ENCODE peak calls at places on chromosomes 6 and 20, in six cellular contexts. One of them, this sample, is unnamed.

GRCh38 chr20:1816384-1817381 is 78.5 kb upstream of the SIRPA start:
- DNase-seq in ascending aorta: no peak
- DNase-seq in progenitor cell of endocrine pancreas: no peak
- DNase-seq in PC-3: peak; percentile 95
- DNase-seq in posterior cingulate gyrus: no peak
- DNase-seq in stimulated activated CD4-positive, alpha-beta T cell treated with anti-CD3 and anti-CD28 coated beads, Interleukin-1b, Interleukin-23, amount 100 ng/mL, for 4 hours: no peak
- DNase-seq in this sample: no peak

GRCh38 chr6:129730477-129731165 is 20.6 kb upstream of the ARHGAP18 start:
- DNase-seq in ascending aorta: no peak
- DNase-seq in progenitor cell of endocrine pancreas: no peak
- DNase-seq in PC-3: peak; percentile 61
- DNase-seq in posterior cingulate gyrus: no peak
- DNase-seq in stimulated activated CD4-positive, alpha-beta T cell treated with anti-CD3 and anti-CD28 coated beads, Interleukin-1b, Interleukin-23, amount 100 ng/mL, for 4 hours: no peak
- DNase-seq in this sample: peak; percentile 16

GRCh38 chr6:17393335-17394191 is at the start of gene CAP2:
- DNase-seq in ascending aorta: no peak
- DNase-seq in progenitor cell of endocrine pancreas: peak; percentile 66
- DNase-seq in PC-3: peak; percentile 74
- DNase-seq in posterior cingulate gyrus: peak; percentile 93
- DNase-seq in stimulated activated CD4-positive, alpha-beta T cell treated with anti-CD3 and anti-CD28 coated beads, Interleukin-1b, Interleukin-23, amount 100 ng/mL, for 4 hours: no peak
- DNase-seq in this sample: peak; percentile 27

GRCh38 chr6:136550045-136550329 is 235 bp downstream of the MAP7 start:
- DNase-seq in ascending aorta: no peak
- DNase-seq in progenitor cell of endocrine pancreas: no peak
- DNase-seq in PC-3: no peak
- DNase-seq in posterior cingulate gyrus: no peak
- DNase-seq in stimulated activated CD4-positive, alpha-beta T cell treated with anti-CD3 and anti-CD28 coated beads, Interleukin-1b, Interleukin-23, amount 100 ng/mL, for 4 hours: no peak
- DNase-seq in this sample: no peak

GRCh38 chr20:38260025-38260377 is 534 bp downstream of the KIAA1755 start:
- DNase-seq in ascending aorta: no peak
- DNase-seq in progenitor cell of endocrine pancreas: no peak
- DNase-seq in PC-3: no peak
- DNase-seq in posterior cingulate gyrus: no peak
- DNase-seq in stimulated activated CD4-positive, alpha-beta T cell treated with anti-CD3 and anti-CD28 coated beads, Interleukin-1b, Interleukin-23, amount 100 ng/mL, for 4 hours: no peak
- DNase-seq in this sample: no peak

GRCh38 chr6:108764580-108764950 is 83.7 kb upstream of the ARMC2 start:
- DNase-seq in ascending aorta: no peak
- DNase-seq in progenitor cell of endocrine pancreas: no peak
- DNase-seq in PC-3: no peak
- DNase-seq in posterior cingulate gyrus: no peak
- DNase-seq in stimulated activated CD4-positive, alpha-beta T cell treated with anti-CD3 and anti-CD28 coated beads, Interleukin-1b, Interleukin-23, amount 100 ng/mL, for 4 hours: no peak
- DNase-seq in this sample: no peak

GRCh38 chr6:159038914-159039884 is 5.6 kb downstream of the TAGAP start:
- DNase-seq in ascending aorta: no peak
- DNase-seq in progenitor cell of endocrine pancreas: no peak
- DNase-seq in PC-3: peak; percentile 67
- DNase-seq in posterior cingulate gyrus: no peak
- DNase-seq in stimulated activated CD4-positive, alpha-beta T cell treated with anti-CD3 and anti-CD28 coated beads, Interleukin-1b, Interleukin-23, amount 100 ng/mL, for 4 hours: no peak
- DNase-seq in this sample: no peak

GRCh38 chr6:109795994-109796555 is 105.0 kb downstream of the FIG4 start:
- DNase-seq in ascending aorta: no peak
- DNase-seq in progenitor cell of endocrine pancreas: no peak
- DNase-seq in PC-3: no peak
- DNase-seq in posterior cingulate gyrus: no peak
- DNase-seq in stimulated activated CD4-positive, alpha-beta T cell treated with anti-CD3 and anti-CD28 coated beads, Interleukin-1b, Interleukin-23, amount 100 ng/mL, for 4 hours: no peak
- DNase-seq in this sample: no peak

GRCh38 chr20:13012886-13013285 is 4.1 kb downstream of the SPTLC3 start:
- DNase-seq in ascending aorta: no peak
- DNase-seq in progenitor cell of endocrine pancreas: no peak
- DNase-seq in PC-3: no peak
- DNase-seq in posterior cingulate gyrus: no peak
- DNase-seq in stimulated activated CD4-positive, alpha-beta T cell treated with anti-CD3 and anti-CD28 coated beads, Interleukin-1b, Interleukin-23, amount 100 ng/mL, for 4 hours: no peak
- DNase-seq in this sample: no peak

GRCh38 chr6:128233501-128233900 is 286.9 kb downstream of the PTPRK start:
- DNase-seq in ascending aorta: no peak
- DNase-seq in progenitor cell of endocrine pancreas: no peak
- DNase-seq in PC-3: no peak
- DNase-seq in posterior cingulate gyrus: peak; percentile 71
- DNase-seq in stimulated activated CD4-positive, alpha-beta T cell treated with anti-CD3 and anti-CD28 coated beads, Interleukin-1b, Interleukin-23, amount 100 ng/mL, for 4 hours: no peak
- DNase-seq in this sample: no peak

GRCh38 chr20:34562643-34563042 is 4.1 kb downstream of the MAP1LC3A start:
- DNase-seq in ascending aorta: no peak
- DNase-seq in progenitor cell of endocrine pancreas: no peak
- DNase-seq in PC-3: peak; percentile 21
- DNase-seq in posterior cingulate gyrus: no peak
- DNase-seq in stimulated activated CD4-positive, alpha-beta T cell treated with anti-CD3 and anti-CD28 coated beads, Interleukin-1b, Interleukin-23, amount 100 ng/mL, for 4 hours: no peak
- DNase-seq in this sample: peak; percentile 18

GRCh38 chr6:14276667-14277404 is 159.3 kb downstream of the CD83 start:
- DNase-seq in ascending aorta: no peak
- DNase-seq in progenitor cell of endocrine pancreas: no peak
- DNase-seq in PC-3: no peak
- DNase-seq in posterior cingulate gyrus: no peak
- DNase-seq in stimulated activated CD4-positive, alpha-beta T cell treated with anti-CD3 and anti-CD28 coated beads, Interleukin-1b, Interleukin-23, amount 100 ng/mL, for 4 hours: no peak
- DNase-seq in this sample: no peak

GRCh38 chr20:12207875-12208274 is 290.2 kb downstream of the BTBD3 start:
- DNase-seq in ascending aorta: no peak
- DNase-seq in progenitor cell of endocrine pancreas: no peak
- DNase-seq in PC-3: peak; percentile 82
- DNase-seq in posterior cingulate gyrus: no peak
- DNase-seq in stimulated activated CD4-positive, alpha-beta T cell treated with anti-CD3 and anti-CD28 coated beads, Interleukin-1b, Interleukin-23, amount 100 ng/mL, for 4 hours: no peak
- DNase-seq in this sample: no peak